ENCODE peak calls at places on chromosomes 2 and 18, in four cellular contexts. J, Z, L and P are unnamed samples.

GRCh38 chr18:37778417-37779165 is 213.0 kb upstream of the CELF4 start:
- DNase-seq in J (peak), Z (peak), L (peak), P (peak)

GRCh38 chr2:73832905-73833304 is 4.1 kb downstream of the STAMBP start:
- DNase-seq in J (no peak), Z (peak), L (no peak), P (no peak)

GRCh38 chr2:43300222-43300621 is 73.8 kb upstream of the ZFP36L2 start:
- DNase-seq in J (no peak), Z (no peak), L (no peak), P (no peak)

GRCh38 chr2:238518127-238518827 is 91.5 kb downstream of the ASB1 start:
- DNase-seq in J (no peak), Z (no peak), L (peak), P (no peak)

GRCh38 chr2:13227543-13227942 is 510.8 kb downstream of the TRIB2 start:
- DNase-seq in J (no peak), Z (no peak), L (no peak), P (no peak)

GRCh38 chr18:79394438-79395307 is 1.1 kb upstream of the NFATC1 start:
- DNase-seq in J (no peak), Z (peak), L (peak), P (peak)

GRCh38 chr2:32863803-32864202 is 83.0 kb upstream of the LTBP1 start:
- DNase-seq in J (no peak), Z (no peak), L (peak), P (no peak)

GRCh38 chr2:142834003-142834402 is 43.5 kb upstream of the KYNU start:
- DNase-seq in J (no peak), Z (peak), L (peak), P (no peak)

GRCh38 chr2:226247289-226248275 is 552.0 kb downstream of the IRS1 start:
- DNase-seq in J (no peak), Z (peak), L (peak), P (no peak)

GRCh38 chr2:131056204-131056975 is 36.9 kb downstream of the FAM168B start:
- DNase-seq in J (no peak), Z (no peak), L (peak), P (no peak)

GRCh38 chr2:199485732-199486335 is 28.1 kb upstream of the SATB2 start:
- DNase-seq in J (peak), Z (peak), L (peak), P (peak)

GRCh38 chr18:24837065-24837464 is 376.6 kb downstream of the HRH4 start:
- DNase-seq in J (no peak), Z (peak), L (peak), P (no peak)

GRCh38 chr18:22102948-22103663 is 66.3 kb upstream of the GATA6 start:
- DNase-seq in J (no peak), Z (no peak), L (no peak), P (no peak)

GRCh38 chr2:202148515-202149154 is 75.6 kb downstream of the KIAA2012 start:
- DNase-seq in J (no peak), Z (no peak), L (no peak), P (no peak)

GRCh38 chr2:235097196-235097895 is 145.5 kb downstream of the SH3BP4 start:
- DNase-seq in J (no peak), Z (no peak), L (no peak), P (no peak)

GRCh38 chr2:194346189-194346588 is 1310.8 kb upstream of the SLC39A10 start:
- DNase-seq in J (no peak), Z (no peak), L (no peak), P (peak)

GRCh38 chr2:73998451-73998850 is 13.7 kb downstream of the TET3 start:
- DNase-seq in J (no peak), Z (no peak), L (no peak), P (no peak)

GRCh38 chr2:566379-567313 is 110.6 kb downstream of the TMEM18 start:
- DNase-seq in J (no peak), Z (no peak), L (no peak), P (no peak)

GRCh38 chr2:569681-570080 is 107.5 kb downstream of the TMEM18 start:
- DNase-seq in J (no peak), Z (no peak), L (no peak), P (no peak)

GRCh38 chr2:568639-568963 is 108.6 kb downstream of the TMEM18 start:
- DNase-seq in J (no peak), Z (no peak), L (no peak), P (no peak)

GRCh38 chr2:567496-567864 is 109.7 kb downstream of the TMEM18 start:
- DNase-seq in J (no peak), Z (no peak), L (no peak), P (no peak)

GRCh38 chr2:567865-568638 is 109.2 kb downstream of the TMEM18 start:
- DNase-seq in J (no peak), Z (peak), L (peak), P (no peak)
- H3K9ac ChIP-seq in J (no peak), Z (peak), L (peak), P (no peak)

DNA sequence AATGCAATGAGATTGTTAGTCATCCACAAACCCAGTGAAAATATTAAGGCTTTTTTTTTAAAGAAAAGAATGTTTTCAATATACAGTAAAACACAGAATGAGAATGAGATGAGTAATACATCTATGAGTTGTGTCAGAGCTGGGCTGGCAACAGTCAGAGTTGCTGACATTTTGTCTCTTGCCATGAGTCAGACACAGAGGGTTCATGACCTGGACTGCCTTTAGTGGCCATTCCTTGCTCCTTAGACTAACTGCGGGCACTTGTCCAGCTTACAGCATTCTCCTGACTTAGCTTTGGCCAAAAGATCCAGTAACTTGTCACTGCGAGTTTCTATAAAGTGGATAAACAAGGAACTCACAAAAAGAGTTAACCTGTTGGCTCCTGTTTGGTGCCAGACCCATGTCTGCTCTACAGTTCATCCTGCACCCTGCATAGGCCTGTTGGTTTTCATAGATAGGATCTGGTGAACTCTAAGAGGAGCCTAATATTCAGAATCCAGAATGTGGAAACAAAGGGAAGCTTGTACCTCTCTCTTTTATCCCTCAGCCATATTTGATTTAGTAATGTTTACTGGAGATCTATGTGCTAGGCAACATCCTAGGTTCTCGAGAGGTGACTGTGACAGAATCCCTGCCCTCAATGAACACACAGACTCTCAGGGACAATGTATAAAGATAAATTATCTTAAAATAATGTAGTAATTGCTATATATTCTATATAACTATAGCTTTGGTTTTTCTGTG is 391.5 kb upstream of the VWC2L start:
- DNase-seq in J (peak), Z (peak), L (peak), P (no peak)
- TF ChIP-seq EZH2phosphoT487 in J (no peak), Z (no peak), L (no peak), P (no peak)

GRCh38 chr18:36153203-36153602 is 23.5 kb downstream of the ELP2 start:
- DNase-seq in J (no peak), Z (no peak), L (peak), P (no peak)
- H3K9ac ChIP-seq in J (no peak), Z (no peak), L (peak), P (no peak)

DNA sequence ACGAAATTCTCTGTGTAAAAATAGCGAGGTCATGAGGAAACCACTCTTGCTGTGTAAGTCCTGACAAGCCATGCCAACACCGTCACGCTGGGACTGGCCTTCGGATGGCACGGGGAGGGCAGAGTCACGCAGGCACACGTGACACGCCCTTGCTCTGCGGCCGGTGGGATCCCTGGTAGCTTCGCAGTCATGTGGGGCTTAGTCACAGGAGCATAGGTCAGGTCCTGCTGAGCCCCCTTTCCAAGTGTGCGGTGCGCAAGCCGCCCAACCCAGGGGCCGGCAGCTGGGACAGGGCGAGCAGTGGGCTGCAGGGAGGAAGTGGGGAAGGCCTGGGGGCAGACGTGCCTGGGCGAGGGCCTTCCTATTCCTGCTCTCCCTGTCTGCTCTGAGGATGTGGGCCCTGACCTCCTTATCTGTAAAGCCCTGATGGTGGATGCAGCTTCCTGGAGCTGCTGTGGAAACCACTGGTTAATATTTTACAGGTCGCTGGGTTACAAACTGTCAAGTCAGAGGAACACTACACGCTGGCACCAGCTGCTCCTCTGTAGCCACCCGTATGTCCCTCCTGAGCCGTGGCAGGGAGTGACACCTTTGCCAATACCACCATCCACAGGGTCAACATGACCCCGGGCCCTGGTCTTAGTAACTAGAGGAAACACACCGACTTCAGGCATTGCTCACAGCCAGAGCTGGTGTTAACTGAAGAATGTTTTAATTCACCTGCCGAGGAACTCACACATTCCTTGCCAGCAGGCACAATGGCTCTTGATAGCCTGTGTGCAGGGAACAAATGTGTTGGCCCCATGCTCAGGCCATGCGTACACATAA is 17.8 kb downstream of the MBP start:
- DNase-seq in J (no peak), Z (no peak), L (peak), P (no peak)
- TF ChIP-seq EZH2phosphoT487 in J (no peak), Z (no peak), L (no peak), P (no peak)